ENCODE peak calls at places on chromosomes 11 and 22, in five cellular contexts. X is dorsolateral prefrontal cortex; M is stimulated activated CD4-positive, alpha-beta T cell treated with anti-CD3 and anti-CD28 coated beads, Interleukin-2, amount 100 ng/mL, for 48 hours; R is nucleus accumbens; T is amygdala. P is an unnamed sample.

GRCh38 chr11:10026514-10026913 is 267.5 kb downstream of the SBF2 start:
- DNase-seq in X (no peak), M (no peak), R (no peak), T (no peak), P (no peak)

GRCh38 chr11:9277176-9277575 is 12.0 kb upstream of the DENND5A start:
- DNase-seq in X (no peak), M (no peak), R (no peak), T (no peak), P (no peak)

GRCh38 chr11:44618561-44619425 is 53.3 kb downstream of the CD82 start:
- DNase-seq in X (no peak), M (no peak), R (no peak), T (no peak), P (no peak)

GRCh38 chr11:63850946-63851345 is 12.0 kb downstream of the MARK2 start:
- DNase-seq in X (no peak), M (no peak), R (no peak), T (no peak), P (no peak)

GRCh38 chr11:94134651-94135512 is 6.2 kb downstream of the PANX1 start:
- DNase-seq in X (peak), M (peak), R (no peak), T (no peak), P (no peak)

GRCh38 chr22:32097018-32097417 is 54.0 kb downstream of the SLC5A1 start:
- DNase-seq in X (no peak), M (no peak), R (no peak), T (no peak), P (no peak)

GRCh38 chr22:49933236-49933921 is 14.9 kb downstream of the CRELD2 start:
- DNase-seq in X (peak), M (no peak), R (no peak), T (peak), P (no peak)

GRCh38 chr11:94768602-94769511 is 701 bp downstream of the AMOTL1 start:
- DNase-seq in X (no peak), M (no peak), R (no peak), T (peak), P (no peak)

GRCh38 chr11:118975771-118976709 is 4.5 kb downstream of the FOXR1 start:
- DNase-seq in X (no peak), M (no peak), R (no peak), T (no peak), P (peak)

GRCh38 chr11:6223854-6224253 is 10.6 kb downstream of the FHIP1B start:
- DNase-seq in X (no peak), M (no peak), R (no peak), T (no peak), P (no peak)

GRCh38 chr11:78622666-78623065 is 48.0 kb upstream of the NARS2 start:
- DNase-seq in X (no peak), M (no peak), R (no peak), T (no peak), P (no peak)

GRCh38 chr11:44065161-44065571 is 904 bp upstream of the ACCS start:
- DNase-seq in X (no peak), M (no peak), R (no peak), T (no peak), P (no peak)

GRCh38 chr11:83895516-83895915 is 609.3 kb upstream of the CCDC90B start:
- DNase-seq in X (no peak), M (no peak), R (no peak), T (no peak), P (no peak)

P was measured in NCI-H2029 treated with DMSO at 0.1 percent for 48 hours.